ENCODE peak calls at places on chromosomes 13 and 19, in nine cellular contexts. R, Q, T, L, P, C, V, Z and M are unnamed samples.

GRCh38 chr13:43805071-43805468 is 18.3 kb upstream of the ENOX1 start:
- DNase-seq in R (peak; percentile 52), Q (peak; percentile 2), T (no peak), L (no peak), P (no peak), C (no peak), V (no peak), Z (no peak), M (no peak)

GRCh38 chr19:48961051-48961649 is 4.0 kb upstream of the FTL start:
- DNase-seq in R (no peak), Q (no peak), T (no peak), L (no peak), P (no peak), C (no peak), V (peak; percentile 35), Z (no peak), M (no peak)

GRCh38 chr19:55484571-55485438 is at the start of gene NAT14:
- DNase-seq in R (no peak), Q (peak; percentile 84), T (peak; percentile 81), L (peak; percentile 35), P (peak; percentile 43), C (peak; percentile 90), V (peak; percentile 92), Z (peak; percentile 61), M (peak; percentile 72)

GRCh38 chr13:34357435-34358232 is 539.7 kb downstream of the RFC3 start:
- DNase-seq in R (no peak), Q (no peak), T (no peak), L (no peak), P (no peak), C (peak; percentile 16), V (no peak), Z (no peak), M (no peak)

GRCh38 chr13:32428581-32429072 is 697 bp upstream of the N4BP2L1 start:
- DNase-seq in R (no peak), Q (no peak), T (no peak), L (no peak), P (no peak), C (no peak), V (no peak), Z (no peak), M (no peak)

GRCh38 chr13:28659611-28659970 is 661 bp downstream of the POMP start:
- DNase-seq in R (no peak), Q (no peak), T (no peak), L (no peak), P (no peak), C (no peak), V (no peak), Z (no peak), M (no peak)

GRCh38 chr19:18408053-18408476 is 10.6 kb upstream of the LRRC25 start:
- DNase-seq in R (no peak), Q (peak; percentile 52), T (peak; percentile 80), L (no peak), P (peak; percentile 11), C (peak; percentile 75), V (no peak), Z (no peak), M (peak; percentile 62)

GRCh38 chr13:105918842-105919741 is 616.4 kb downstream of the EFNB2 start:
- DNase-seq in R (peak; percentile 77), Q (peak; percentile 47), T (no peak), L (no peak), P (no peak), C (peak; percentile 19), V (peak; percentile 52), Z (no peak), M (no peak)

GRCh38 chr19:38262585-38263268 is 1.6 kb upstream of the SPINT2 start:
- DNase-seq in R (no peak), Q (no peak), T (no peak), L (no peak), P (no peak), C (peak; percentile 61), V (no peak), Z (no peak), M (no peak)

GRCh38 chr13:49625392-49626137 is 2.7 kb upstream of the ARL11 start:
- DNase-seq in R (no peak), Q (peak; percentile 2), T (peak; percentile 85), L (no peak), P (no peak), C (no peak), V (no peak), Z (no peak), M (no peak)

GRCh38 chr13:29106651-29107050 is 286.5 kb downstream of the MTUS2 start:
- DNase-seq in R (no peak), Q (no peak), T (no peak), L (no peak), P (no peak), C (no peak), V (no peak), Z (no peak), M (no peak)

GRCh38 chr13:112619730-112620639 is 32.0 kb upstream of the TUBGCP3 start:
- DNase-seq in R (no peak), Q (no peak), T (no peak), L (no peak), P (no peak), C (peak; percentile 74), V (no peak), Z (no peak), M (peak; percentile 31)